ENCODE peak calls at places on chromosomes 12 and 14, in seven cellular contexts. J is endothelial cell, H is AG04450, Z is GM13977, O is cardiac fibroblast, Q is A549, E is Calu3. K is an unnamed sample.

GRCh38 chr14:25833341-25834121 is 764.3 kb downstream of the NOVA1 start:
- DNase-seq in J (peak; percentile 62), H (no peak), Z (no peak), O (peak; percentile 54), Q (peak; percentile 14), E (no peak), K (peak; percentile 13)

GRCh38 chr12:43912851-43913250 is 77.0 kb downstream of the TMEM117 start:
- DNase-seq in J (no peak), H (no peak), Z (no peak), O (no peak), Q (no peak), E (no peak), K (no peak)

GRCh38 chr12:119156401-119156800 is 22.3 kb upstream of the HSPB8 start:
- DNase-seq in J (peak; percentile 17), H (no peak), Z (no peak), O (no peak), Q (peak; percentile 11), E (no peak), K (no peak)

GRCh38 chr12:3680919-3681594 is 71.9 kb downstream of the CRACR2A start:
- DNase-seq in J (no peak), H (no peak), Z (no peak), O (peak; percentile 58), Q (no peak), E (peak; percentile 38), K (peak; percentile 25)

GRCh38 chr14:63555572-63555971 is 12.4 kb upstream of the PPP2R5E start:
- DNase-seq in J (no peak), H (no peak), Z (no peak), O (no peak), Q (no peak), E (no peak), K (no peak)

GRCh38 chr14:103520657-103521437 is 1.8 kb downstream of the CKB start:
- DNase-seq in J (peak; percentile 68), H (no peak), Z (peak; percentile 87), O (peak; percentile 45), Q (peak; percentile 81), E (peak; percentile 62), K (peak; percentile 67)

GRCh38 chr14:101602466-101602840 is 41.2 kb downstream of the DIO3 start:
- DNase-seq in J (no peak), H (no peak), Z (no peak), O (no peak), Q (no peak), E (no peak), K (no peak)

GRCh38 chr14:61887628-61888027 is 125.4 kb downstream of the SNAPC1 start:
- DNase-seq in J (no peak), H (no peak), Z (no peak), O (no peak), Q (no peak), E (no peak), K (no peak)

DNA sequence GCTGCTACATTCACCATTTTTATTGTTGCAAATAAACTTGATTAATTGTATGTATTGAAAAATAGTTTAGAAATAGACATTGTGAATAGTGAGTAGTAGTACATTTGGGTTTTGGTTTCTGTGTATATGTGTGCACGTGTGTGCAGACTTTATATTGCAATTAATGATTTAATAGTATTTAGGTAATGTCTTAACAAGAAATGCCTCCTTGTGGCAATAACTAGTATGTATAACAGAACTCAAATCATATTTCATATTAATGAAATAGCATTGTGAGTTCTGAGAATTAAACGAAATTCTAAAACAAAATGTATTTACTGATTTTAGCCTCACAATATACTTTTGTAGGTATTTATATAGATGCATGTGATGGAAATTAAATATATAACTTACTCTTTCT is 100.1 kb downstream of the SCAF11 start:
- DNase-seq in J (no peak), H (no peak), Z (no peak), O (no peak), Q (no peak), E (no peak), K (no peak)
- TF ChIP-seq CTCF in J (peak; percentile 18), H (peak; percentile 12), Z (no peak), O (no peak), Q (no peak), E (no peak), K (no peak)

DNA sequence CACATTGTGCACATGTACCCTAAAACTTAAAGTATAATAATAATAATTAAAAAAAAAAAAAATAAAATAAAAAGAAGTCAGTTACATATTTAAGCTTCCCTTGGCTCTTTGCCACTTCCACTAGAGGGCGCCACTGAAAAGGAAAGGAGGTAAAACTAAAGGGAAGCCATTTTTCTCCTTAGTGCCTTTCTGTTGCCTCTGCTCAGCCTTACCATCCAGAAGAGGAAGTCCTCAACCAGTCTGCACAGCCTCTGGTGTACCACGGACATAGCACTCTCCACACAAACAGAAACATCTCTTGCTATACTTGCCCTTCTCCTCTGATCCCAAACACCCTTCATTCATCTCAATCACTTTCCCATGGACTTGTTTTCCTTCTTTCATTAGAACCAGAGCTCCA is 169.0 kb upstream of the EEA1 start:
- DNase-seq in J (peak; percentile 59), H (no peak), Z (no peak), O (peak; percentile 74), Q (peak; percentile 71), E (peak; percentile 58), K (peak; percentile 58)
- TF ChIP-seq CTCF in J (peak; percentile 85), H (peak; percentile 32), Z (peak; percentile 58), O (peak; percentile 43), Q (peak; percentile 46), E (peak; percentile 69), K (peak; percentile 46)

GRCh38 chr12:6280053-6280469 is 30.4 kb upstream of the PLEKHG6 start:
- DNase-seq in J (no peak), H (peak; percentile 79), Z (no peak), O (peak; percentile 92), Q (peak; percentile 87), E (peak; percentile 72), K (peak; percentile 86)

GRCh38 chr12:6277982-6278438 is 32.5 kb upstream of the PLEKHG6 start:
- DNase-seq in J (no peak), H (no peak), Z (peak; percentile 67), O (no peak), Q (peak; percentile 38), E (peak; percentile 66), K (no peak)

GRCh38 chr12:6279631-6280030 is 30.9 kb upstream of the PLEKHG6 start:
- DNase-seq in J (no peak), H (no peak), Z (no peak), O (no peak), Q (no peak), E (peak; percentile 15), K (no peak)

GRCh38 chr12:6279256-6279628 is 31.2 kb upstream of the PLEKHG6 start:
- DNase-seq in J (no peak), H (no peak), Z (no peak), O (no peak), Q (no peak), E (no peak), K (no peak)

DNA sequence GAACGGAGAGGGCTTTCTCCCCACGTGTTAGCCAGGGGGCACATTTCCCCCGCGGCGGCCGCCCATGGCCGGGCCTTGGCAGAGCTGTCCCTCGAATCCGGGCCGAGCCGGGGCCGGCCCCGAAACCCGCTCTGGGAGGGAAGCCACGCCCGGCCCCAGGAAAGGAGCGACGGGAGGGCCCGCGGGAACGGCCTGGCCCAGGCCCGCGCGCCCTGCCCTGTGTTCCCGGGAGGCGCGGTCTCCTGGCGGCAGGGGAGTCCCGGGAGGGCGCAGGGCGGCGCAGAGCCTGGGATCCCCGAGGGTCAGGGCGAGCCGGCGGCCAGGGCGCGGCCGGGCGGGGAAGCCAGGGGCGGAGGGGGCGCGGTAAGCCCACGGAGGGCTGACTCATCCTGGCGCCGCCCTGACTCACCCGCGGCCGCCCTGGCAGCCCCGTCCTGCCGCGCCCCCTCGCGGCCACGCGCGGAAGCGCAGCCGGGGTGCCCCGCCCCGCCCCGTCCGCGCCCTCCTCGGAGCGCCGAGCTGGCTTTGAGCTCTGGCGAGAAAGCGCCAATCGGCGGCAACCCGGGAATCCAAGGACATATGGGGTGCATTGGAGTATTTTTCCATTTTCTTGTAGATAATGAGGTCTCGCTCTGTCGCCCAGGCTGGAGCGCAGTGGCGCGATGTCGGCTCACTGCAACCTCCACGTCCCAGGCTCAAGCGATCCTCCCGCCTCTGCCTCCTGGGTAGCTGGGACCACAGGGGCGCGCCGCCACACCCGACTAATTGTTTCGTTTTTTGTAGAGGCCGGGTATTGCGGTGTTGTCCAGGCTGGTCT is 31.8 kb upstream of the PLEKHG6 start:
- DNase-seq in J (peak; percentile 94), H (no peak), Z (peak; percentile 91), O (peak; percentile 82), Q (peak; percentile 88), E (peak; percentile 95), K (peak; percentile 84)
- TF ChIP-seq CTCF in J (peak; percentile 99), H (peak; percentile 50), Z (peak; percentile 93), O (peak; percentile 26), Q (peak; percentile 94), E (peak; percentile 96), K (peak; percentile 51)

GRCh38 chr12:104456950-104457745 is 400 bp downstream of the CHST11 start:
- DNase-seq in J (peak; percentile 51), H (peak; percentile 27), Z (peak; percentile 79), O (peak; percentile 84), Q (peak; percentile 88), E (peak; percentile 64), K (peak; percentile 73)

GRCh38 chr12:104455594-104456416 is 943 bp upstream of the CHST11 start:
- DNase-seq in J (no peak), H (no peak), Z (no peak), O (no peak), Q (no peak), E (no peak), K (no peak)

GRCh38 chr12:104454997-104455396 is 1.8 kb upstream of the CHST11 start:
- DNase-seq in J (no peak), H (no peak), Z (no peak), O (peak; percentile 64), Q (peak; percentile 63), E (no peak), K (no peak)

GRCh38 chr12:104457746-104458644 is 1.2 kb downstream of the CHST11 start:
- DNase-seq in J (peak; percentile 33), H (no peak), Z (peak; percentile 78), O (no peak), Q (peak; percentile 27), E (peak; percentile 40), K (no peak)

GRCh38 chr12:104456417-104456949 is at the start of gene CHST11:
- DNase-seq in J (peak; percentile 90), H (peak; percentile 46), Z (peak; percentile 95), O (peak; percentile 88), Q (peak; percentile 86), E (peak; percentile 66), K (peak; percentile 91)
- TF ChIP-seq CTCF in J (no peak), H (peak; percentile 31), Z (peak; percentile 17), O (peak; percentile 51), Q (no peak), E (no peak), K (peak; percentile 33)

GRCh38 chr12:46349253-46349652 is 23.3 kb downstream of the SLC38A2 start:
- DNase-seq in J (no peak), H (no peak), Z (no peak), O (no peak), Q (no peak), E (no peak), K (no peak)
- TF ChIP-seq CTCF in J (no peak), H (no peak), Z (no peak), O (no peak), Q (no peak), E (no peak), K (no peak)